ENCODE peak calls at places on chromosomes 1 and 21, in nine cellular contexts. V is A549, U is tibial nerve, Z is stomach, O is transverse colon, X is sigmoid colon, S is upper lobe of left lung, D is esophagus muscularis mucosa, B is SK-N-SH. G is an unnamed sample.

GRCh38 chr1:37038079-37038702 is 3.9 kb upstream of the GRIK3 start:
- DNase-seq in V (peak), O (no peak), U (no peak), S (no peak), B (peak), D (no peak), X (no peak), Z (no peak), G (no peak)

GRCh38 chr1:91731815-91732214 is 154.1 kb downstream of the TGFBR3 start:
- DNase-seq in O (no peak), U (no peak), V (no peak), B (no peak), Z (no peak), S (no peak), D (no peak), X (no peak), G (no peak)

GRCh38 chr1:38128926-38129453 is 82.4 kb upstream of the POU3F1 start:
- DNase-seq in U (no peak), O (no peak), Z (no peak), X (peak), B (no peak), S (no peak), V (no peak), D (no peak), G (no peak)

GRCh38 chr1:4256351-4256750 is 356.3 kb upstream of the C1orf174 start:
- DNase-seq in Z (no peak), B (no peak), U (no peak), X (no peak), O (no peak), S (no peak), V (no peak), D (peak), G (no peak)

GRCh38 chr1:67880056-67880601 is 46.9 kb upstream of the GNG12 start:
- DNase-seq in U (no peak), S (no peak), B (peak), D (no peak), X (no peak), Z (no peak), V (peak), O (no peak), G (no peak)

GRCh38 chr1:246647113-246647512 is 77.1 kb upstream of the SCCPDH start:
- DNase-seq in B (peak), Z (no peak), X (peak), O (peak), U (peak), D (no peak), S (no peak), V (peak), G (no peak)

GRCh38 chr1:81894867-81895266 is 94.1 kb downstream of the ADGRL2 start:
- DNase-seq in Z (no peak), D (no peak), S (no peak), V (no peak), O (no peak), U (no peak), X (no peak), B (no peak), G (no peak)

GRCh38 chr1:162951553-162952315 is 90.8 kb upstream of the CCDC190 start:
- DNase-seq in X (no peak), S (no peak), B (no peak), U (no peak), D (no peak), V (no peak), O (no peak), Z (no peak), G (no peak)

GRCh38 chr1:209862598-209863498 is 35.1 kb downstream of the UTP25 start:
- DNase-seq in O (no peak), V (no peak), X (no peak), S (no peak), Z (no peak), U (no peak), B (no peak), D (no peak), G (no peak)

GRCh38 chr1:5526822-5527551 is 465.2 kb downstream of the NPHP4 start:
- DNase-seq in X (no peak), U (peak), O (no peak), D (peak), S (no peak), B (no peak), V (no peak), Z (no peak), G (no peak)

GRCh38 chr1:100277866-100278265 is 11.8 kb downstream of the RTCA start:
- DNase-seq in S (no peak), B (no peak), V (peak), X (no peak), Z (no peak), O (no peak), D (no peak), U (no peak), G (no peak)

GRCh38 chr1:27634166-27634981 is 611 bp downstream of the FGR start:
- DNase-seq in U (no peak), S (peak), V (no peak), B (peak), O (peak), X (no peak), D (no peak), Z (peak), G (peak)

GRCh38 chr1:174995916-174996315 is 3.8 kb upstream of the CACYBP start:
- DNase-seq in U (no peak), S (no peak), Z (no peak), O (no peak), D (no peak), V (no peak), B (no peak), X (no peak), G (no peak)

GRCh38 chr1:24437631-24438396 is 22.2 kb downstream of the NIPAL3 start:
- DNase-seq in U (no peak), X (no peak), V (no peak), B (no peak), O (no peak), S (no peak), D (no peak), Z (no peak), G (no peak)

GRCh38 chr1:63688302-63688701 is 85.5 kb upstream of the ROR1 start:
- DNase-seq in U (no peak), D (no peak), O (no peak), V (no peak), Z (no peak), B (no peak), S (no peak), X (no peak), G (no peak)

GRCh38 chr1:234989019-234989418 is 139.6 kb downstream of the TOMM20 start:
- DNase-seq in V (no peak), O (no peak), D (no peak), U (no peak), X (peak), S (no peak), Z (no peak), B (no peak), G (no peak)

DNA sequence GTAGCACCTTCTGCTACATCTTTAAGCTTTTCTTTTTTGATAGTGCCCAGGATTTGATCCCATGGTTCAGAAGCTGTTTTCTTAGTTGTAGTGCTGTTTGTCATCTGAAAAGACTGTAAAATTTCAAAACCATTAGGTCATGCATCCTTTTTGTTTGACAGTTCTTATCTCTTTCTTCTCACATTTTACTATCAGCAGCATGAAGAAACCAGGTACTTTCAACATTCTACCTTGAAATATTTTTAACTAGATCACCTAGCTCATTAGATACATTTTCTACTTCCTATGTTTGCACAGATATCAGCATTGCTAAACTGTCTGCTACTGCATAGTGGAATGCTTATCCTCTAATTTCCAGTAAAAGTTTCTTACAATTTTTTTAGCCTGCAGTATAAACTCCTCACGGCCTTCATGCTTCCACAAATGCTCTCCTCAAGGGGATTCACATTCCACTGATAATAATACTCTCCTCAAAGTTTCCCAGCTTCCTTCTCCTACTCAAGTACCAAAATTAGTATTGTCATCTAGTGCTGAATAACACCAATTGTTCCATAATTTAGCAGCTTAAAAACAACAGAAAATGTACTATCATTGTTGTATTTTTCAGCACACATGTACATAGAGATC is 243.9 kb upstream of the ZRANB2 start:
- DNase-seq in D (no peak), V (no peak), O (no peak), Z (no peak), U (no peak), X (no peak), S (no peak), B (no peak), G (no peak)
- TF ChIP-seq EP300 in D (no peak), V (no peak), O (no peak), Z (no peak), U (no peak), X (no peak), S (no peak), B (no peak), G (no peak)

DNA sequence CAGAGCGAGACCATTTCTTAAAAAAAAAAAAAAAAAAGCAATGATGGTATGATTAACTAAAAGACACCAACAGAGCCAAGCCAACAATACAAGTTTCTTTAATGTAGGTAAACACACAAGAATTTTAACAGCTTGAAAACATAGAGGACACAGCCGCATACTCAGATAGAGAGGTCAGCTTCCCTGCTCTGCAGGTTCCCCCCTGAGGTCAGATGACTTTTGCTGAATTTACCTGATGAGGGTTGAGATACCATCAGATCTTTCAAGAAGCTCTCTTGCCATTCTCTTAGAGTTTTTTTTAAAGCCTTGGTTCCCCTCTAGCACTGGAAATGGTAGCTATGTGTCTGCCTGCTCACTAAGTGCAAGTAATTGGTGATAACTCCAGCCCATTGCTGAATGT is 31.1 kb downstream of the BCAS2 start:
- DNase-seq in O (no peak), U (no peak), V (no peak), Z (no peak), X (no peak), B (no peak), D (no peak), S (no peak), G (no peak)
- TF ChIP-seq EP300 in O (no peak), U (no peak), V (no peak), Z (no peak), X (no peak), B (no peak), D (no peak), S (no peak), G (no peak)

GRCh38 chr1:44250113-44250781 is 37.0 kb downstream of the DMAP1 start:
- DNase-seq in V (no peak), O (no peak), B (no peak), S (no peak), D (no peak), X (no peak), Z (no peak), U (no peak), G (no peak)
- TF ChIP-seq EP300 in V (no peak), O (no peak), B (no peak), S (no peak), D (no peak), X (no peak), Z (no peak), U (no peak), G (no peak)

DNA sequence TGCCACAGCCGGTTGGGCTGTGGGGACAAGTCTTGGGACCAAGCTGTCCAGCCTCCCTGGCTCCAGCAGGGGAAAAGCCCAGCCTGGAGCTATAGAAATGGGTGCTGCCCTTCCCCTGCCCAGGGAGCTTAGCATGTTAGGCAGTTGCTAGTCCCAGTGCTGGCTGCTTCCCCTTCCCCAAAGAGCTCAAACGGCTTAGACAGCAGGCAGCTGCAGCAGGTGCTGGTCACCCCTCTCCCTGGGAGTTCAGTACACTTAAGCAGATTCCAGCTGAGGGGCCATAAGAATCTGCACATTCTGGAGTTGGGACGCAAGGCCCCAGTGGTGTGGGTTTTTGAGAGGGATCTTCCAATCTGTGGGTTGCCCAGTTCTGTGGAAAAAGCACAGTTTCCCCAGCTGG is 11.1 kb upstream of the REG4 start:
- DNase-seq in D (no peak), X (no peak), Z (no peak), U (no peak), S (no peak), B (no peak), V (no peak), O (no peak), G (no peak)
- TF ChIP-seq EP300 in D (no peak), X (no peak), Z (no peak), U (no peak), S (no peak), B (no peak), V (no peak), O (no peak), G (no peak)

DNA sequence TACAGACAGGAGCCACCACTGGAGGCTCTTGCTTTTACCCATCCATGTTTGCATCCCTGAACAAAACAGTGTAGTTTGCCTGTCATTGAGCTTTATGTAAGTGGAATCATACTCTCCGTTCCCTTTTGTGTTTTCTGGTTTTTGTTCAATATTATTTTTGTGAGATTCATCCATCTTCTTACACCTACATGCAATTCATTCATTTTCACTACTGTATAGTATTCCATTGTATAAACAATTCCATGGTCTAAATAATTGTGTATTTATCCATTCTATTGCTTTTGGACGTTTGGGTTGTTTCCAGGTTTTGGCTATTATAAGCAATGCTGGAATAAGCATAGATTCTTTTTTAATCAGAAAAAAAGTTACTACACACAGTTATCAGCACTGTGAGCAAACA is 5.0 kb upstream of the GPR157 start:
- DNase-seq in X (no peak), S (no peak), V (no peak), D (no peak), U (no peak), O (no peak), B (no peak), Z (no peak), G (no peak)
- TF ChIP-seq EP300 in X (no peak), S (no peak), V (no peak), D (no peak), U (no peak), O (no peak), B (no peak), Z (no peak), G (no peak)

DNA sequence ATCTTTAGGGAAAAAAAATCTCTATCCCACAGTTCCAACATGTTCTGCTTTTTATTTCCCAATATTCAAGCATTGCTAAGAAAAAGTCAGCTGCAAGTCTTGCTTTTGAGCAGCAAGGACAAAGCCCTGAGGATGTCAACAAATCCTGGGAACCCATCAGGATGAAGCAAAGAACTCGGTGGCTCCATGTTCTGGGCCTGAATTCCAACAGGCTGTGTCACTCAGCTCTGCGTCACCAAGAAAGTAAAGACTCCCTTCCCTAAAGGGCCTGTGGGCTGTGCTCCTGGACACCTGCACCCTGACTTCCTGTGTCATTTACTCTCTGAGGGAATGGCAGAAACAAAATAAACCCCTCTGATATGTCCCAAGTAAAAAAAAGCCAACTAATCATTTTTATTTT is 95.5 kb downstream of the TIAM1 start:
- DNase-seq in O (no peak), S (no peak), B (no peak), U (no peak), X (no peak), Z (no peak), V (peak), D (no peak), G (no peak)
- TF ChIP-seq EP300 in O (no peak), S (no peak), B (no peak), U (no peak), X (no peak), Z (no peak), V (no peak), D (no peak), G (no peak)

DNA sequence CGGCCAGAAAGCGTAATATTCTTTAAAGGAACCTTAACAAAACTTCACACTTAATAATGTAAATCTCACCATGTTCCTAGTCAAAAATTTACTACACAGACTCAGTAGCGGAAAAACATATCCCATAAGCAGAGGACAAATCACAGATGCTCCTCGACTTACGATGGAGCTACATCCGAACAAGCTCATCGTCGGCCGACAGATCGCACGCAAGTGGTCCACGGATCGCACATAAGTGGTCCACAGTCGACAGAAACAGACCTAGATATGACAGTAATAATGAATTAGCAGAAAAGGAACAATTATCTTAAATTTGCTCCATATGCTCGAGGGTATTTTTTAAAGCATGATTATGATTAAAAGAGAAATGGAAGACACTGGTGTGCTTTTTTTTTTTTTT is 36.3 kb downstream of the WDR4 start:
- DNase-seq in S (no peak), D (no peak), X (peak), Z (no peak), V (no peak), U (no peak), B (no peak), O (no peak), G (peak)
- TF ChIP-seq EP300 in S (no peak), D (no peak), X (no peak), Z (no peak), V (no peak), U (no peak), B (no peak), O (no peak), G (no peak)

GRCh38 chr1:12499574-12500245 is 118.3 kb downstream of the DHRS3 start:
- DNase-seq in O (no peak), U (no peak), D (no peak), Z (no peak), B (no peak), X (no peak), V (no peak), S (no peak), G (no peak)

GRCh38 chr1:12503709-12504108 is 114.3 kb downstream of the DHRS3 start:
- DNase-seq in Z (no peak), D (no peak), S (peak), B (no peak), O (no peak), X (no peak), U (no peak), V (no peak), G (no peak)

GRCh38 chr1:12501661-12502060 is 116.3 kb downstream of the DHRS3 start:
- DNase-seq in O (no peak), V (no peak), U (no peak), S (no peak), Z (no peak), B (no peak), X (peak), D (no peak), G (no peak)

GRCh38 chr1:12505176-12505575 is 112.8 kb downstream of the DHRS3 start:
- DNase-seq in X (peak), B (no peak), O (no peak), D (no peak), U (no peak), S (no peak), Z (no peak), V (no peak), G (no peak)

DNA sequence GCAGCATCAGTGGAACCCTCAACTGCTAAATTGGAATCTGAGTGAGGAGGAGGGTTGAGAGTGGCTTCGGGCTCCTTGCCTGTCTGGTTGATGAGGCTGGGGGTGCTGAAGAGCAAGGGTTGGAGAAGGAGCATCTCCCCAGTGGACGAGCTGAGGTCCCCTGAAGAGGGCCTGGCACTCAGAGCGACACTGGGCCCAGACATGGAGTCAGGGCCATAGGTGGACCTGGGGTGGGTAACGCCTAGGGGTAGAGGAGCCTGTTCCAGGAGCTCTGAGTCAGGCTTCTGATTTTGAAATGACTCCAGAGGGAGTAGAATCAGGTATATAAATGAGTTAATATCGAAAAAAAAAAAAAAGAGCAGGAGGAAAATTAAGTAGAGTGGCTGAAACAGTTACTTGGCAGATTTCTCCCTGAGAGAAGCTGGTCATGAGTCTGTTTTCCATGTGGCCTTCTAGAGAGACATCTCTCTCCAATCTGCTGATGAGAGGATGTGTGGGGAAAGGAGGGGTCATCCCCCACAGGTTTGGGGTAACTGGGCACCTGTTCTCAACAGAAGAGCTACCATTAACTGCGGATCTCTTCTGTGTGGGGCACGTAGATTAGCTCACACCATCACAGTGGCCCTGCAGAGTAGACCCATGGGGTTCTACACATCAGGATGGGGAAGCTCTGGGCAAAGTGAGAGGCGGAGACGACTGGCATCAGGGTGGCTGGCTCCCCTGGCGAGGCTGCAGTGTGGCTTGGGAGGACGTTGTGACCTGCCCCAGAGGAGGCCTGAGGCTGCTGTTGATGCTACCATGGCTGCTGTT is 115.5 kb downstream of the DHRS3 start:
- DNase-seq in O (no peak), S (no peak), B (no peak), X (no peak), V (no peak), Z (no peak), D (no peak), U (no peak), G (no peak)
- TF ChIP-seq EP300 in O (no peak), S (no peak), B (no peak), X (no peak), V (no peak), Z (no peak), D (no peak), U (no peak), G (no peak)

GRCh38 chr1:155466617-155466972 is 96.0 kb downstream of the ASH1L start:
- DNase-seq in D (no peak), O (no peak), V (no peak), Z (no peak), S (no peak), B (no peak), X (no peak), U (no peak), G (no peak)

GRCh38 chr1:155471891-155472290 is 90.7 kb downstream of the ASH1L start:
- DNase-seq in V (no peak), B (no peak), Z (no peak), O (no peak), X (no peak), S (no peak), U (no peak), D (no peak), G (no peak)

GRCh38 chr1:155463865-155464264 is 98.7 kb downstream of the ASH1L start:
- DNase-seq in O (no peak), S (no peak), Z (no peak), B (no peak), V (peak), X (no peak), D (no peak), U (no peak), G (no peak)

GRCh38 chr1:155471026-155471425 is 91.6 kb downstream of the ASH1L start:
- DNase-seq in U (no peak), O (no peak), V (no peak), S (no peak), B (no peak), Z (no peak), X (no peak), D (no peak), G (no peak)

GRCh38 chr1:155466996-155467395 is 95.6 kb downstream of the ASH1L start:
- DNase-seq in X (no peak), O (no peak), V (peak), S (no peak), B (no peak), Z (no peak), D (no peak), U (no peak), G (no peak)
- TF ChIP-seq EP300 in X (no peak), O (no peak), V (no peak), S (no peak), B (no peak), Z (no peak), D (no peak), U (no peak), G (no peak)

G was measured in ovary.